ENCODE peak calls at places on chromosomes 5 and 9, in nine cellular contexts. One of them, this sample, is unnamed.

GRCh38 chr5:164627051-164627450 is 1121.6 kb downstream of the MAT2B start:
- DNase-seq in aorta: no peak
- DNase-seq in caudate nucleus: no peak
- DNase-seq in heart left ventricle: no peak
- DNase-seq in right lobe of liver: no peak
- DNase-seq in left ventricle myocardium inferior: no peak
- DNase-seq in sigmoid colon: no peak
- DNase-seq in transverse colon: no peak
- DNase-seq in brain microvascular endothelial cell: no peak
- DNase-seq in this sample: no peak

GRCh38 chr9:17907780-17908513 is 329.1 kb downstream of the SH3GL2 start:
- DNase-seq in aorta: no peak
- DNase-seq in caudate nucleus: no peak
- DNase-seq in heart left ventricle: no peak
- DNase-seq in right lobe of liver: no peak
- DNase-seq in left ventricle myocardium inferior: no peak
- DNase-seq in sigmoid colon: no peak
- DNase-seq in transverse colon: peak; percentile 22
- DNase-seq in brain microvascular endothelial cell: no peak
- DNase-seq in this sample: no peak

GRCh38 chr5:81748556-81748955 is 2.3 kb downstream of the SSBP2 start:
- DNase-seq in aorta: no peak
- DNase-seq in caudate nucleus: no peak
- DNase-seq in heart left ventricle: no peak
- DNase-seq in right lobe of liver: no peak
- DNase-seq in left ventricle myocardium inferior: no peak
- DNase-seq in sigmoid colon: no peak
- DNase-seq in transverse colon: no peak
- DNase-seq in brain microvascular endothelial cell: no peak
- DNase-seq in this sample: no peak

GRCh38 chr9:93161801-93162635 is 21.9 kb upstream of the WNK2 start:
- DNase-seq in aorta: no peak
- DNase-seq in caudate nucleus: no peak
- DNase-seq in heart left ventricle: no peak
- DNase-seq in right lobe of liver: no peak
- DNase-seq in left ventricle myocardium inferior: no peak
- DNase-seq in sigmoid colon: no peak
- DNase-seq in transverse colon: no peak
- DNase-seq in brain microvascular endothelial cell: no peak
- DNase-seq in this sample: no peak

GRCh38 chr9:119398350-119398749 is 29.1 kb upstream of the BRINP1 start:
- DNase-seq in aorta: no peak
- DNase-seq in caudate nucleus: no peak
- DNase-seq in heart left ventricle: no peak
- DNase-seq in right lobe of liver: no peak
- DNase-seq in left ventricle myocardium inferior: no peak
- DNase-seq in sigmoid colon: no peak
- DNase-seq in transverse colon: no peak
- DNase-seq in brain microvascular endothelial cell: no peak
- DNase-seq in this sample: no peak

GRCh38 chr9:126307306-126308061 is 19.1 kb upstream of the MVB12B start:
- DNase-seq in aorta: no peak
- DNase-seq in caudate nucleus: peak; percentile 79
- DNase-seq in heart left ventricle: no peak
- DNase-seq in right lobe of liver: no peak
- DNase-seq in left ventricle myocardium inferior: no peak
- DNase-seq in sigmoid colon: no peak
- DNase-seq in transverse colon: no peak
- DNase-seq in brain microvascular endothelial cell: no peak
- DNase-seq in this sample: no peak

GRCh38 chr5:158354958-158355357 is 496.0 kb upstream of the CLINT1 start:
- DNase-seq in aorta: no peak
- DNase-seq in caudate nucleus: no peak
- DNase-seq in heart left ventricle: no peak
- DNase-seq in right lobe of liver: no peak
- DNase-seq in left ventricle myocardium inferior: no peak
- DNase-seq in sigmoid colon: no peak
- DNase-seq in transverse colon: no peak
- DNase-seq in brain microvascular endothelial cell: no peak
- DNase-seq in this sample: no peak

GRCh38 chr9:4850611-4851010 is 57.9 kb downstream of the RCL1 start:
- DNase-seq in aorta: no peak
- DNase-seq in caudate nucleus: no peak
- DNase-seq in heart left ventricle: peak; percentile 22
- DNase-seq in right lobe of liver: no peak
- DNase-seq in left ventricle myocardium inferior: no peak
- DNase-seq in sigmoid colon: peak; percentile 68
- DNase-seq in transverse colon: no peak
- DNase-seq in brain microvascular endothelial cell: no peak
- DNase-seq in this sample: no peak

GRCh38 chr9:124456341-124457078 is 6.3 kb downstream of the ADGRD2 start:
- DNase-seq in aorta: peak; percentile 62
- DNase-seq in caudate nucleus: no peak
- DNase-seq in heart left ventricle: no peak
- DNase-seq in right lobe of liver: peak; percentile 31
- DNase-seq in left ventricle myocardium inferior: no peak
- DNase-seq in sigmoid colon: peak; percentile 20
- DNase-seq in transverse colon: no peak
- DNase-seq in brain microvascular endothelial cell: no peak
- DNase-seq in this sample: no peak

GRCh38 chr5:139392678-139393496 is 2.0 kb downstream of the PROB1 start:
- DNase-seq in aorta: peak; percentile 87
- DNase-seq in caudate nucleus: no peak
- DNase-seq in heart left ventricle: peak; percentile 64
- DNase-seq in right lobe of liver: peak; percentile 75
- DNase-seq in left ventricle myocardium inferior: peak; percentile 58
- DNase-seq in sigmoid colon: no peak
- DNase-seq in transverse colon: peak; percentile 89
- DNase-seq in brain microvascular endothelial cell: peak; percentile 38
- DNase-seq in this sample: no peak

GRCh38 chr5:61599370-61600140 is 267.5 kb downstream of the ZSWIM6 start:
- DNase-seq in aorta: no peak
- DNase-seq in caudate nucleus: no peak
- DNase-seq in heart left ventricle: no peak
- DNase-seq in right lobe of liver: no peak
- DNase-seq in left ventricle myocardium inferior: no peak
- DNase-seq in sigmoid colon: no peak
- DNase-seq in transverse colon: no peak
- DNase-seq in brain microvascular endothelial cell: peak; percentile 15
- DNase-seq in this sample: no peak
- H3K27ac ChIP-seq in aorta: no peak overlapping the region
- H3K27ac ChIP-seq in caudate nucleus: no peak overlapping the region
- H3K27ac ChIP-seq in heart left ventricle: no peak overlapping the region
- H3K27ac ChIP-seq in right lobe of liver: no peak overlapping the region
- H3K27ac ChIP-seq in left ventricle myocardium inferior: peak overlapping the region; percentile 2
- H3K27ac ChIP-seq in sigmoid colon: no peak overlapping the region
- H3K27ac ChIP-seq in transverse colon: no peak overlapping the region
- H3K27ac ChIP-seq in brain microvascular endothelial cell: no peak overlapping the region
- H3K27ac ChIP-seq in this sample: no peak overlapping the region

GRCh38 chr5:73691301-73691700 is 65.3 kb downstream of the ARHGEF28 start:
- DNase-seq in aorta: no peak
- DNase-seq in caudate nucleus: no peak
- DNase-seq in heart left ventricle: no peak
- DNase-seq in right lobe of liver: no peak
- DNase-seq in left ventricle myocardium inferior: no peak
- DNase-seq in sigmoid colon: no peak
- DNase-seq in transverse colon: no peak
- DNase-seq in brain microvascular endothelial cell: no peak
- DNase-seq in this sample: no peak
- H3K27ac ChIP-seq in aorta: no peak overlapping the region
- H3K27ac ChIP-seq in caudate nucleus: no peak overlapping the region
- H3K27ac ChIP-seq in heart left ventricle: no peak overlapping the region
- H3K27ac ChIP-seq in right lobe of liver: no peak overlapping the region
- H3K27ac ChIP-seq in left ventricle myocardium inferior: no peak overlapping the region
- H3K27ac ChIP-seq in sigmoid colon: no peak overlapping the region
- H3K27ac ChIP-seq in transverse colon: no peak overlapping the region
- H3K27ac ChIP-seq in brain microvascular endothelial cell: peak overlapping the region; percentile 60
- H3K27ac ChIP-seq in this sample: no peak overlapping the region

GRCh38 chr5:173452506-173452905 is 124.3 kb upstream of the STC2 start:
- DNase-seq in aorta: no peak
- DNase-seq in caudate nucleus: no peak
- DNase-seq in heart left ventricle: no peak
- DNase-seq in right lobe of liver: no peak
- DNase-seq in left ventricle myocardium inferior: no peak
- DNase-seq in sigmoid colon: no peak
- DNase-seq in transverse colon: no peak
- DNase-seq in brain microvascular endothelial cell: no peak
- DNase-seq in this sample: no peak

GRCh38 chr5:173451031-173451430 is 122.8 kb upstream of the STC2 start:
- DNase-seq in aorta: no peak
- DNase-seq in caudate nucleus: no peak
- DNase-seq in heart left ventricle: no peak
- DNase-seq in right lobe of liver: no peak
- DNase-seq in left ventricle myocardium inferior: no peak
- DNase-seq in sigmoid colon: no peak
- DNase-seq in transverse colon: no peak
- DNase-seq in brain microvascular endothelial cell: no peak
- DNase-seq in this sample: no peak

GRCh38 chr5:173453167-173453566 is 125.0 kb upstream of the STC2 start:
- DNase-seq in aorta: no peak
- DNase-seq in caudate nucleus: no peak
- DNase-seq in heart left ventricle: no peak
- DNase-seq in right lobe of liver: no peak
- DNase-seq in left ventricle myocardium inferior: no peak
- DNase-seq in sigmoid colon: no peak
- DNase-seq in transverse colon: no peak
- DNase-seq in brain microvascular endothelial cell: no peak
- DNase-seq in this sample: no peak

GRCh38 chr5:173452098-173452497 is 123.9 kb upstream of the STC2 start:
- DNase-seq in aorta: no peak
- DNase-seq in caudate nucleus: no peak
- DNase-seq in heart left ventricle: peak; percentile 64
- DNase-seq in right lobe of liver: no peak
- DNase-seq in left ventricle myocardium inferior: peak; percentile 43
- DNase-seq in sigmoid colon: no peak
- DNase-seq in transverse colon: no peak
- DNase-seq in brain microvascular endothelial cell: peak; percentile 64
- DNase-seq in this sample: no peak

DNA sequence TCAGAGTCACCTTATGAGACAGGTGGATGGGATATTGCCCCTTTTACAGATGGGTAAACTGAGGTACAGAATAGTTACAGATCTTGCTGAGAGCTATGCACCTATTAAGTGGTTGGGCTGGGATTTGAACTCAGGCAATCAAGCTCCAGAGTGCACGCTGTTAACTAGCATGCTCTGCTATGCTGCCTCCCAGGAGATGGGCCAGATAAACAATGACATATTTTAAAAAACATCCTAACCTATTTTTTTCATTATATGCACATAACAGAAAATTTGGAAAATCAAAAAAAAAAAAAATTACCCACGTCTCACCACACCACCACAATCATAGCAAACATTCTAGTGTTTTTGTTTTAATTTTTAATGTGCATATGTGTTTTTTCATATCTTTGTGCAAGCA is 123.4 kb upstream of the STC2 start:
- DNase-seq in aorta: no peak
- DNase-seq in caudate nucleus: no peak
- DNase-seq in heart left ventricle: no peak
- DNase-seq in right lobe of liver: no peak
- DNase-seq in left ventricle myocardium inferior: no peak
- DNase-seq in sigmoid colon: no peak
- DNase-seq in transverse colon: no peak
- DNase-seq in brain microvascular endothelial cell: no peak
- DNase-seq in this sample: no peak
- H3K27ac ChIP-seq in aorta: no peak overlapping the region
- H3K27ac ChIP-seq in caudate nucleus: no peak overlapping the region
- H3K27ac ChIP-seq in heart left ventricle: peak overlapping the region; percentile 64
- H3K27ac ChIP-seq in right lobe of liver: no peak overlapping the region
- H3K27ac ChIP-seq in left ventricle myocardium inferior: peak overlapping the region; percentile 83
- H3K27ac ChIP-seq in sigmoid colon: no peak overlapping the region
- H3K27ac ChIP-seq in transverse colon: no peak overlapping the region
- H3K27ac ChIP-seq in brain microvascular endothelial cell: peak overlapping the region; percentile 99
- H3K27ac ChIP-seq in this sample: no peak overlapping the region

DNA sequence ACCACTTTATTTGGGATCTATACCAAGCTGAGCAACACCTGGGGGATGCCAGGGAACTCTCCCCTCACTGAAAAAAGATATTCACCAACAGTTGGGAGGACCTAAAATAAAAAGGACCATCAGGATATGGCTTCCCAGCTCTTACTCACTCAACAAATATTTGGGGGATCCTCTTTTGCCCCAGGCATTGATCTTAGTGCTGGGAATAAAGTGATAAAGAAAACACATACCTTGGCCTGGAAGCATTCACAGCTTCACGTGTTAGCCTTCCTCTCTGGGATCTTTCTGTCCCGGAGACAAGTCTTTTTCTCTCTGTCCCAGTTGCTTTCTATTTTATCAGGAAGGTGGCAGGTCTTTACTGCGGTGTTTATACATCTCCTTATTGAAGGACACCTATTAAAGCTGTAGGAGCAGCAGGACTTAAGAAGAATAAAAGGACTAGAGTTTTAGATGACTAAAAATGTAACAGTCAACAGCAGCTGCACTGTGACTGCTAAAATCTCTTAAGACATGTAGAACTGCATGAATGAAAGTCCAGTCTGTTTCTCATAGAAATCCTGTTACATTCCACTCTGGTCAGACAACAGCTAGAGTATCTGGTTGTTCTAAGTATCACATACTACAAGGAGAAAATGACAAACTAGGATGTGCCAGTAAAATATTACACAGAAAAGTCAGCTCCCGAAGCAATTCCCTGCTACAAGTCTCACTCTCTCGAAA is 90.0 kb upstream of the ITGA2 start:
- DNase-seq in aorta: no peak
- DNase-seq in caudate nucleus: no peak
- DNase-seq in heart left ventricle: no peak
- DNase-seq in right lobe of liver: no peak
- DNase-seq in left ventricle myocardium inferior: no peak
- DNase-seq in sigmoid colon: no peak
- DNase-seq in transverse colon: no peak
- DNase-seq in brain microvascular endothelial cell: no peak
- DNase-seq in this sample: no peak
- H3K27ac ChIP-seq in aorta: peak overlapping the region; percentile 57
- H3K27ac ChIP-seq in caudate nucleus: no peak overlapping the region
- H3K27ac ChIP-seq in heart left ventricle: no peak overlapping the region
- H3K27ac ChIP-seq in right lobe of liver: no peak overlapping the region
- H3K27ac ChIP-seq in left ventricle myocardium inferior: no peak overlapping the region
- H3K27ac ChIP-seq in sigmoid colon: no peak overlapping the region
- H3K27ac ChIP-seq in transverse colon: no peak overlapping the region
- H3K27ac ChIP-seq in brain microvascular endothelial cell: no peak overlapping the region
- H3K27ac ChIP-seq in this sample: no peak overlapping the region

DNA sequence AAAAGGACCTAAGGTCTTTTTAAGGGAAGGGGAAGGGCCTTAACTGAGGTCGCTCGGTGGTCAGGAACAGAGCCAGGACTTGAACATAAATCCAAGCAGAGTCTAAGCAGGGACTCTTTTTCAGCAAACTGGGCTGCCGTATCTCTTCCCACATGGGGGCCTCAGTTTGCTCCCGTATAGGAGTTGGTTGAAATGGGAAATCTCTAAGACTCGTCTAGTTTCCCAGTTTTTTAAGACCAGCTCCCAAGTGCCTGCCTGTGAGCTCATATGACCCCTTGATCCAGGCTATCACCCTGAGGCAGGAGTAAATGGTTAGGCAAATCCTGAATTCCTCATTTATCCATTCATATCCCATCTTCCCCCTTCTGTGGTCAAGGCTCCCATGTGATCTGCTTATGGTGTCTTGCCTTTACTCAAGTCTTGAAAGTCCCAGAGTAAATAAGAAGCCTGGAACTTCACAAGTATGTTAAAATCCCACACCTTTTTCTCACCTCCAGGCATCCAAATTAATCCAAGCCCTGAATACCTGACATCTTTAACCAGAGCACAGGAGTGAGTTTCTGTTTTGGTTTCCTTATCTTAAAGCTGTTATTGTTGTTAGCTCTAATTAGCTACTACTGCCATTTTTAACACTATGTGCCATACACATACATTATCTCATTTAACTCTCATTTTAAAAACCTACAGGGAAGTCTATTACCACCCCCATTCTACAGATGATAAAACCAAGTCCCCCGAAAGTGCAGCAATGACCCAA is 3.0 kb downstream of the ARSI start:
- DNase-seq in aorta: peak; percentile 13
- DNase-seq in caudate nucleus: no peak
- DNase-seq in heart left ventricle: no peak
- DNase-seq in right lobe of liver: no peak
- DNase-seq in left ventricle myocardium inferior: no peak
- DNase-seq in sigmoid colon: no peak
- DNase-seq in transverse colon: no peak
- DNase-seq in brain microvascular endothelial cell: no peak
- DNase-seq in this sample: peak; percentile 50
- H3K27ac ChIP-seq in aorta: no peak overlapping the region
- H3K27ac ChIP-seq in caudate nucleus: no peak overlapping the region
- H3K27ac ChIP-seq in heart left ventricle: no peak overlapping the region
- H3K27ac ChIP-seq in right lobe of liver: no peak overlapping the region
- H3K27ac ChIP-seq in left ventricle myocardium inferior: peak overlapping the region; percentile 50
- H3K27ac ChIP-seq in sigmoid colon: peak overlapping the region; percentile 59
- H3K27ac ChIP-seq in transverse colon: peak overlapping the region; percentile 60
- H3K27ac ChIP-seq in brain microvascular endothelial cell: peak overlapping the region; percentile 44
- H3K27ac ChIP-seq in this sample: peak overlapping the region; percentile 95